ENCODE peak calls at places on chromosomes 7 and 10, in six cellular contexts. One of them, this sample, is unnamed.

GRCh38 chr7:158252837-158253669 is 334.6 kb downstream of the PTPRN2 start:
- DNase-seq in SK-N-SH: peak; percentile 11
- DNase-seq in brain microvascular endothelial cell: no peak
- DNase-seq in mucosa of descending colon: no peak
- DNase-seq in gastrocnemius medialis: no peak
- DNase-seq in pancreas: no peak
- DNase-seq in this sample: no peak

GRCh38 chr10:79014796-79015195 is 54.0 kb upstream of the ZMIZ1 start:
- DNase-seq in pancreas: no peak
- DNase-seq in brain microvascular endothelial cell: no peak
- DNase-seq in mucosa of descending colon: no peak
- DNase-seq in SK-N-SH: no peak
- DNase-seq in gastrocnemius medialis: no peak
- DNase-seq in this sample: no peak

GRCh38 chr10:52951819-52952218 is 179.2 kb upstream of the MBL2 start:
- DNase-seq in pancreas: peak; percentile 49
- DNase-seq in brain microvascular endothelial cell: peak; percentile 18
- DNase-seq in gastrocnemius medialis: no peak
- DNase-seq in mucosa of descending colon: no peak
- DNase-seq in SK-N-SH: no peak
- DNase-seq in this sample: no peak

GRCh38 chr7:2497500-2498336 is 21.5 kb upstream of the GRIFIN start:
- DNase-seq in brain microvascular endothelial cell: no peak
- DNase-seq in mucosa of descending colon: no peak
- DNase-seq in pancreas: no peak
- DNase-seq in gastrocnemius medialis: no peak
- DNase-seq in SK-N-SH: no peak
- DNase-seq in this sample: no peak

GRCh38 chr10:11294831-11295230 is 277.2 kb downstream of the CELF2 start:
- DNase-seq in pancreas: no peak
- DNase-seq in brain microvascular endothelial cell: no peak
- DNase-seq in gastrocnemius medialis: no peak
- DNase-seq in mucosa of descending colon: no peak
- DNase-seq in SK-N-SH: no peak
- DNase-seq in this sample: no peak

GRCh38 chr7:22267989-22268615 is 88.9 kb downstream of the RAPGEF5 start:
- DNase-seq in SK-N-SH: no peak
- DNase-seq in brain microvascular endothelial cell: no peak
- DNase-seq in pancreas: no peak
- DNase-seq in gastrocnemius medialis: no peak
- DNase-seq in mucosa of descending colon: no peak
- DNase-seq in this sample: no peak

GRCh38 chr10:35369049-35369760 is 32.9 kb downstream of the CCNY start:
- DNase-seq in SK-N-SH: no peak
- DNase-seq in mucosa of descending colon: no peak
- DNase-seq in brain microvascular endothelial cell: no peak
- DNase-seq in pancreas: no peak
- DNase-seq in gastrocnemius medialis: no peak
- DNase-seq in this sample: no peak

GRCh38 chr10:7300327-7300726 is 110.5 kb downstream of the SFMBT2 start:
- DNase-seq in pancreas: no peak
- DNase-seq in gastrocnemius medialis: no peak
- DNase-seq in brain microvascular endothelial cell: no peak
- DNase-seq in mucosa of descending colon: no peak
- DNase-seq in SK-N-SH: peak; percentile 50
- DNase-seq in this sample: no peak

GRCh38 chr7:85840532-85840931 is 653.7 kb upstream of the SEMA3D start:
- DNase-seq in mucosa of descending colon: no peak
- DNase-seq in gastrocnemius medialis: no peak
- DNase-seq in pancreas: no peak
- DNase-seq in brain microvascular endothelial cell: no peak
- DNase-seq in SK-N-SH: no peak
- DNase-seq in this sample: no peak

GRCh38 chr7:146768941-146769340 is 652.3 kb downstream of the CNTNAP2 start:
- DNase-seq in SK-N-SH: no peak
- DNase-seq in mucosa of descending colon: no peak
- DNase-seq in pancreas: peak; percentile 13
- DNase-seq in brain microvascular endothelial cell: no peak
- DNase-seq in gastrocnemius medialis: no peak
- DNase-seq in this sample: no peak

GRCh38 chr7:146773506-146773905 is 656.9 kb downstream of the CNTNAP2 start:
- DNase-seq in brain microvascular endothelial cell: peak; percentile 23
- DNase-seq in gastrocnemius medialis: no peak
- DNase-seq in SK-N-SH: no peak
- DNase-seq in mucosa of descending colon: no peak
- DNase-seq in pancreas: no peak
- DNase-seq in this sample: no peak

GRCh38 chr7:146772581-146772980 is 656.0 kb downstream of the CNTNAP2 start:
- DNase-seq in SK-N-SH: no peak
- DNase-seq in pancreas: no peak
- DNase-seq in gastrocnemius medialis: no peak
- DNase-seq in brain microvascular endothelial cell: no peak
- DNase-seq in mucosa of descending colon: no peak
- DNase-seq in this sample: no peak
- TF ChIP-seq CTCF in SK-N-SH: peak; percentile 29
- TF ChIP-seq CTCF in pancreas: no peak
- TF ChIP-seq CTCF in gastrocnemius medialis: no peak
- TF ChIP-seq CTCF in brain microvascular endothelial cell: peak; percentile 6
- TF ChIP-seq CTCF in mucosa of descending colon: no peak
- TF ChIP-seq CTCF in this sample: no peak

GRCh38 chr10:132418520-132419416 is 21.8 kb downstream of the PWWP2B start:
- DNase-seq in SK-N-SH: peak; percentile 49
- DNase-seq in pancreas: peak; percentile 91
- DNase-seq in gastrocnemius medialis: peak; percentile 59
- DNase-seq in mucosa of descending colon: peak; percentile 92
- DNase-seq in brain microvascular endothelial cell: no peak
- DNase-seq in this sample: no peak
- H3K4me3 ChIP-seq in SK-N-SH: no peak overlapping the region
- H3K4me3 ChIP-seq in pancreas: no peak overlapping the region
- H3K4me3 ChIP-seq in gastrocnemius medialis: no peak overlapping the region
- H3K4me3 ChIP-seq in mucosa of descending colon: no peak overlapping the region
- H3K4me3 ChIP-seq in brain microvascular endothelial cell: no peak overlapping the region
- H3K4me3 ChIP-seq in this sample: no peak overlapping the region

GRCh38 chr7:30825215-30825720 is 54.1 kb downstream of the MINDY4 start:
- DNase-seq in brain microvascular endothelial cell: no peak
- DNase-seq in mucosa of descending colon: no peak
- DNase-seq in SK-N-SH: no peak
- DNase-seq in pancreas: no peak
- DNase-seq in gastrocnemius medialis: no peak
- DNase-seq in this sample: no peak

GRCh38 chr7:30831227-30831626 is 60.0 kb downstream of the MINDY4 start:
- DNase-seq in mucosa of descending colon: no peak
- DNase-seq in gastrocnemius medialis: no peak
- DNase-seq in pancreas: no peak
- DNase-seq in brain microvascular endothelial cell: peak; percentile 34
- DNase-seq in SK-N-SH: no peak
- DNase-seq in this sample: no peak

GRCh38 chr7:30831936-30832335 is 60.7 kb downstream of the MINDY4 start:
- DNase-seq in pancreas: no peak
- DNase-seq in mucosa of descending colon: no peak
- DNase-seq in brain microvascular endothelial cell: no peak
- DNase-seq in gastrocnemius medialis: no peak
- DNase-seq in SK-N-SH: no peak
- DNase-seq in this sample: no peak

GRCh38 chr7:30828591-30828990 is 57.4 kb downstream of the MINDY4 start:
- DNase-seq in SK-N-SH: no peak
- DNase-seq in mucosa of descending colon: no peak
- DNase-seq in gastrocnemius medialis: no peak
- DNase-seq in brain microvascular endothelial cell: no peak
- DNase-seq in pancreas: no peak
- DNase-seq in this sample: no peak

GRCh38 chr7:30829476-30829875 is 58.3 kb downstream of the MINDY4 start:
- DNase-seq in pancreas: no peak
- DNase-seq in gastrocnemius medialis: no peak
- DNase-seq in brain microvascular endothelial cell: no peak
- DNase-seq in mucosa of descending colon: no peak
- DNase-seq in SK-N-SH: no peak
- DNase-seq in this sample: no peak
- H3K36me3 ChIP-seq in pancreas: no peaks in the 10 kb centered on the region
- H3K36me3 ChIP-seq in gastrocnemius medialis: no peaks in the 10 kb centered on the region
- H3K36me3 ChIP-seq in brain microvascular endothelial cell: no peaks in the 10 kb centered on the region
- H3K36me3 ChIP-seq in mucosa of descending colon: no peaks in the 10 kb centered on the region
- H3K36me3 ChIP-seq in SK-N-SH: peaks cover 2% of the 10 kb centered on the region
- H3K36me3 ChIP-seq in this sample: no peaks in the 10 kb centered on the region

GRCh38 chr10:80856186-80856585 is 318.5 kb downstream of the SH2D4B start:
- DNase-seq in gastrocnemius medialis: no peak
- DNase-seq in mucosa of descending colon: no peak
- DNase-seq in brain microvascular endothelial cell: no peak
- DNase-seq in pancreas: no peak
- DNase-seq in SK-N-SH: no peak
- DNase-seq in this sample: no peak

GRCh38 chr10:80860719-80861118 is 323.0 kb downstream of the SH2D4B start:
- DNase-seq in brain microvascular endothelial cell: no peak
- DNase-seq in gastrocnemius medialis: no peak
- DNase-seq in pancreas: no peak
- DNase-seq in SK-N-SH: no peak
- DNase-seq in mucosa of descending colon: no peak
- DNase-seq in this sample: no peak

GRCh38 chr10:80855348-80855971 is 317.8 kb downstream of the SH2D4B start:
- DNase-seq in SK-N-SH: peak; percentile 50
- DNase-seq in mucosa of descending colon: no peak
- DNase-seq in pancreas: no peak
- DNase-seq in gastrocnemius medialis: no peak
- DNase-seq in brain microvascular endothelial cell: no peak
- DNase-seq in this sample: peak; percentile 15
- TF ChIP-seq CTCF in SK-N-SH: no peak
- TF ChIP-seq CTCF in mucosa of descending colon: no peak
- TF ChIP-seq CTCF in pancreas: no peak
- TF ChIP-seq CTCF in gastrocnemius medialis: no peak
- TF ChIP-seq CTCF in brain microvascular endothelial cell: peak; percentile 12
- TF ChIP-seq CTCF in this sample: peak; percentile 72

GRCh38 chr7:143363011-143363937 is 761 bp upstream of the FAM131B start:
- DNase-seq in brain microvascular endothelial cell: no peak
- DNase-seq in gastrocnemius medialis: no peak
- DNase-seq in pancreas: no peak
- DNase-seq in mucosa of descending colon: no peak
- DNase-seq in SK-N-SH: no peak
- DNase-seq in this sample: no peak

GRCh38 chr7:143359769-143360168 is 2.7 kb downstream of the FAM131B start:
- DNase-seq in pancreas: no peak
- DNase-seq in mucosa of descending colon: no peak
- DNase-seq in SK-N-SH: no peak
- DNase-seq in gastrocnemius medialis: no peak
- DNase-seq in brain microvascular endothelial cell: no peak
- DNase-seq in this sample: no peak

GRCh38 chr7:143361552-143362125 is 874 bp downstream of the FAM131B start:
- DNase-seq in gastrocnemius medialis: no peak
- DNase-seq in pancreas: no peak
- DNase-seq in SK-N-SH: no peak
- DNase-seq in brain microvascular endothelial cell: no peak
- DNase-seq in mucosa of descending colon: no peak
- DNase-seq in this sample: no peak

GRCh38 chr7:143360788-143361551 is 1.5 kb downstream of the FAM131B start:
- DNase-seq in mucosa of descending colon: no peak
- DNase-seq in gastrocnemius medialis: no peak
- DNase-seq in pancreas: no peak
- DNase-seq in brain microvascular endothelial cell: no peak
- DNase-seq in SK-N-SH: peak; percentile 64
- DNase-seq in this sample: no peak

GRCh38 chr7:143362126-143362961 is at the start of gene FAM131B:
- DNase-seq in gastrocnemius medialis: no peak
- DNase-seq in pancreas: no peak
- DNase-seq in brain microvascular endothelial cell: no peak
- DNase-seq in mucosa of descending colon: no peak
- DNase-seq in SK-N-SH: peak; percentile 91
- DNase-seq in this sample: no peak
- H3K4me3 ChIP-seq in gastrocnemius medialis: peak within 1 kb of the TSS; percentile 57
- H3K4me3 ChIP-seq in pancreas: peak within 1 kb of the TSS; percentile 40
- H3K4me3 ChIP-seq in brain microvascular endothelial cell: peak within 1 kb of the TSS; percentile 57
- H3K4me3 ChIP-seq in mucosa of descending colon: no peak within 1 kb of the TSS
- H3K4me3 ChIP-seq in SK-N-SH: peak within 1 kb of the TSS; percentile 73
- H3K4me3 ChIP-seq in this sample: peak within 1 kb of the TSS; percentile 46

This sample was measured in GM06990.